ENCODE peak calls at places on chromosomes 1 and 21, in nine cellular contexts. L is activated T-cell treated with anti-CD3 and anti-CD28 coated beads, Interleukin-2, amount 50 U/mL, for 4 hours; N is stimulated activated CD4-positive, alpha-beta T cell treated with anti-CD3 and anti-CD28 coated beads, Interleukin-1b, Interleukin-23, amount 100 ng/mL, for 4 hours; C is substantia nigra; H is choroid plexus epithelial cell; B is effector memory CD8-positive, alpha-beta T cell; Y is nucleus accumbens; Z is hippocampal formation; P is GF-D8. M is an unnamed sample.

GRCh38 chr1:93450331-93450730 is 2.4 kb downstream of the FNBP1L start:
- DNase-seq in P (no peak), C (no peak), H (no peak), N (no peak), L (no peak), Z (no peak), Y (no peak), B (no peak), M (no peak)

GRCh38 chr1:161494069-161494735 is 11.1 kb upstream of the FCGR2A start:
- DNase-seq in Z (no peak), H (no peak), L (no peak), Y (no peak), N (no peak), B (no peak), C (no peak), P (no peak), M (no peak)

GRCh38 chr1:46072975-46073374 is 59.5 kb downstream of the PIK3R3 start:
- DNase-seq in L (no peak), Z (no peak), B (no peak), C (no peak), P (no peak), Y (no peak), H (no peak), N (no peak), M (no peak)

GRCh38 chr1:59570524-59570923 is 244.2 kb upstream of the HOOK1 start:
- DNase-seq in H (peak), Y (no peak), N (no peak), B (peak), C (no peak), P (peak), Z (peak), L (no peak), M (no peak)

GRCh38 chr1:224065455-224065854 is 48.5 kb upstream of the FBXO28 start:
- DNase-seq in B (no peak), N (no peak), L (no peak), C (no peak), Z (no peak), Y (no peak), H (peak), P (no peak), M (peak)

GRCh38 chr1:206808615-206809014 is 36.3 kb upstream of the IL10 start:
- DNase-seq in B (peak), L (peak), C (no peak), H (peak), P (peak), Z (no peak), Y (no peak), N (no peak), M (peak)

GRCh38 chr1:156616463-156616862 is 2.8 kb upstream of the HAPLN2 start:
- DNase-seq in N (no peak), P (no peak), B (no peak), L (no peak), Y (peak), H (peak), C (peak), Z (peak), M (peak)

GRCh38 chr1:99648107-99648506 is 2.2 kb downstream of the PALMD start:
- DNase-seq in B (no peak), C (no peak), P (no peak), L (no peak), Y (no peak), H (no peak), N (no peak), Z (no peak), M (no peak)

GRCh38 chr1:5713101-5713820 is 279.0 kb downstream of the NPHP4 start:
- DNase-seq in N (no peak), H (no peak), P (no peak), Z (no peak), B (no peak), C (no peak), L (no peak), Y (no peak), M (no peak)

GRCh38 chr1:31617917-31618746 is 643 bp downstream of the HCRTR1 start:
- DNase-seq in P (no peak), B (peak), N (no peak), Z (no peak), C (no peak), H (peak), Y (no peak), L (peak), M (peak)

GRCh38 chr1:184160236-184160635 is 108.7 kb downstream of the TSEN15 start:
- DNase-seq in Z (no peak), P (peak), L (no peak), N (no peak), C (no peak), B (no peak), Y (no peak), H (peak), M (no peak)

GRCh38 chr1:66532798-66533783 is 862 bp upstream of the SGIP1 start:
- DNase-seq in B (no peak), Y (no peak), P (no peak), L (no peak), C (no peak), H (peak), Z (no peak), N (no peak), M (no peak)

GRCh38 chr1:29324771-29325351 is 88.5 kb downstream of the PTPRU start:
- DNase-seq in Z (no peak), Y (no peak), B (no peak), C (no peak), P (no peak), L (no peak), N (no peak), H (no peak), M (peak)

GRCh38 chr1:12464028-12464427 is 154.0 kb downstream of the DHRS3 start:
- DNase-seq in B (no peak), C (no peak), Y (no peak), L (no peak), P (no peak), N (no peak), H (no peak), Z (no peak), M (no peak)

GRCh38 chr21:14693997-14694396 is 147.9 kb upstream of the SAMSN1 start:
- DNase-seq in Y (no peak), Z (no peak), P (no peak), C (no peak), N (no peak), H (no peak), L (no peak), B (no peak), M (no peak)

GRCh38 chr1:47712596-47713299 is 274.9 kb downstream of the FOXD2 start:
- DNase-seq in L (no peak), Y (no peak), Z (no peak), H (no peak), N (no peak), C (no peak), P (no peak), B (no peak), M (no peak)

GRCh38 chr1:165717918-165718515 is 19.7 kb upstream of the ALDH9A1 start:
- DNase-seq in N (peak), L (peak), B (no peak), C (no peak), Z (peak), H (peak), P (peak), Y (peak), M (peak)

GRCh38 chr1:178352790-178353416 is 143.9 kb downstream of the CLEC20A start:
- DNase-seq in H (no peak), B (no peak), N (no peak), Z (no peak), P (no peak), C (no peak), Y (no peak), L (no peak), M (no peak)

GRCh38 chr1:116942344-116942743 is 32.6 kb downstream of the PTGFRN start:
- DNase-seq in Z (no peak), L (no peak), H (no peak), B (no peak), P (no peak), Y (no peak), N (no peak), C (no peak), M (no peak)

GRCh38 chr1:30783244-30783915 is 25.8 kb upstream of the LAPTM5 start:
- DNase-seq in H (no peak), N (no peak), Y (no peak), L (no peak), P (peak), C (no peak), B (no peak), Z (no peak), M (no peak)

GRCh38 chr1:160400284-160400645 is at the start of gene VANGL2:
- DNase-seq in N (peak), Y (peak), Z (peak), H (peak), L (peak), P (no peak), C (peak), B (peak), M (peak)

GRCh38 chr21:44846485-44847260 is 26.8 kb downstream of the PTTG1IP start:
- DNase-seq in P (peak), C (no peak), L (peak), Z (no peak), H (no peak), Y (no peak), B (no peak), N (no peak), M (peak)

GRCh38 chr1:93662481-93663190 is 19.0 kb downstream of the BCAR3 start:
- DNase-seq in B (no peak), C (no peak), P (no peak), Z (no peak), H (peak), Y (no peak), N (no peak), L (no peak), M (no peak)

GRCh38 chr1:184315254-184315653 is 71.6 kb upstream of the C1orf21 start:
- DNase-seq in Y (no peak), P (no peak), N (no peak), Z (no peak), L (no peak), C (no peak), B (no peak), H (peak), M (no peak)

GRCh38 chr1:205199090-205199930 is 12.2 kb downstream of the DSTYK start:
- DNase-seq in Z (no peak), N (no peak), B (no peak), Y (no peak), L (no peak), P (no peak), H (peak), C (no peak), M (no peak)

GRCh38 chr1:91827094-91828006 is 58.6 kb downstream of the TGFBR3 start:
- DNase-seq in C (no peak), Z (no peak), N (no peak), Y (no peak), B (no peak), H (no peak), P (no peak), L (no peak), M (peak)

GRCh38 chr1:4023678-4024077 is 123.6 kb upstream of the C1orf174 start:
- DNase-seq in C (no peak), L (no peak), H (no peak), Z (no peak), B (no peak), P (no peak), N (no peak), Y (no peak), M (no peak)

GRCh38 chr1:64887689-64888217 is 78.6 kb downstream of the JAK1 start:
- DNase-seq in L (no peak), B (no peak), N (no peak), H (peak), Y (no peak), P (no peak), C (no peak), Z (no peak), M (no peak)

GRCh38 chr1:150005606-150006005 is 4.9 kb downstream of the OTUD7B start:
- DNase-seq in C (no peak), H (no peak), N (no peak), P (no peak), Y (no peak), B (no peak), Z (no peak), L (no peak), M (no peak)

GRCh38 chr1:25106981-25107642 is 125.2 kb downstream of the SYF2 start:
- DNase-seq in H (no peak), Y (no peak), L (no peak), C (no peak), B (no peak), N (no peak), Z (no peak), P (no peak), M (no peak)

GRCh38 chr1:25620701-25621350 is 4.2 kb downstream of the MAN1C1 start:
- DNase-seq in P (no peak), B (no peak), N (no peak), Z (no peak), C (no peak), Y (no peak), H (no peak), L (no peak), M (no peak)

GRCh38 chr1:246450485-246451251 is 56.4 kb downstream of the SMYD3 start:
- DNase-seq in H (peak), P (no peak), Y (no peak), C (no peak), N (no peak), L (no peak), Z (peak), B (no peak), M (peak)

GRCh38 chr21:37994211-37994610 is 78.0 kb upstream of the KCNJ6 start:
- DNase-seq in Y (no peak), P (no peak), Z (no peak), L (no peak), N (no peak), B (no peak), H (no peak), C (no peak), M (peak)

GRCh38 chr21:42465008-42465878 is 30.8 kb downstream of the RSPH1 start:
- DNase-seq in Y (no peak), B (no peak), P (peak), C (no peak), L (no peak), Z (no peak), H (peak), N (no peak), M (peak)